ENCODE peak calls at places on chromosome 18, in four cellular contexts. J is HepG2, V is K562, Q is GM12878. E is an unnamed sample.

GRCh38 chr18:33440384-33441043 is at the start of gene CCDC178:
- DNase-seq in Q (no peak), V (peak; percentile 13), J (no peak), E (peak; percentile 84)

GRCh38 chr18:2905802-2906521 is 59.2 kb downstream of the EMILIN2 start:
- DNase-seq in V (no peak), Q (no peak), J (peak; percentile 44), E (peak; percentile 65)

GRCh38 chr18:21600526-21601410 is at the start of gene ESCO1:
- DNase-seq in V (peak; percentile 89), J (peak; percentile 96), Q (peak; percentile 95), E (peak; percentile 95)

GRCh38 chr18:62109676-62110075 is 77.2 kb downstream of the PIGN start:
- DNase-seq in J (no peak), V (no peak), Q (no peak), E (no peak)

GRCh38 chr18:55779711-55780590 is 192.0 kb upstream of the TCF4 start:
- DNase-seq in J (no peak), V (no peak), Q (no peak), E (peak; percentile 63)

GRCh38 chr18:56305583-56305982 is 332.8 kb downstream of the TXNL1 start:
- DNase-seq in V (no peak), Q (no peak), J (no peak), E (no peak)

GRCh38 chr18:9325716-9326115 is 8.9 kb upstream of the TWSG1 start:
- DNase-seq in J (no peak), Q (no peak), V (no peak), E (no peak)

GRCh38 chr18:55243255-55243654 is 284.0 kb upstream of the CCDC68 start:
- DNase-seq in Q (no peak), J (no peak), V (no peak), E (no peak)

GRCh38 chr18:30828700-30829099 is 213.8 kb downstream of the DSC3 start:
- DNase-seq in V (no peak), Q (no peak), J (no peak), E (no peak)

GRCh38 chr18:79476918-79477685 is 81.4 kb downstream of the NFATC1 start:
- DNase-seq in J (peak; percentile 40), Q (no peak), V (no peak), E (no peak)

GRCh38 chr18:79479114-79479760 is 83.5 kb downstream of the NFATC1 start:
- DNase-seq in J (no peak), V (no peak), Q (no peak), E (no peak)

GRCh38 chr18:79478484-79479113 is 82.9 kb downstream of the NFATC1 start:
- DNase-seq in J (no peak), V (no peak), Q (no peak), E (no peak)

GRCh38 chr18:79477711-79478483 is 82.2 kb downstream of the NFATC1 start:
- DNase-seq in Q (no peak), J (no peak), V (no peak), E (no peak)

GRCh38 chr18:79476031-79476917 is 80.5 kb downstream of the NFATC1 start:
- DNase-seq in J (no peak), Q (no peak), V (no peak), E (no peak)
- TF ChIP-seq USF2 in J (no peak), Q (no peak), V (no peak), E (no peak)

GRCh38 chr18:42137671-42138375 is 182.8 kb downstream of the PIK3C3 start:
- DNase-seq in V (no peak), Q (no peak), J (no peak), E (no peak)

DNA sequence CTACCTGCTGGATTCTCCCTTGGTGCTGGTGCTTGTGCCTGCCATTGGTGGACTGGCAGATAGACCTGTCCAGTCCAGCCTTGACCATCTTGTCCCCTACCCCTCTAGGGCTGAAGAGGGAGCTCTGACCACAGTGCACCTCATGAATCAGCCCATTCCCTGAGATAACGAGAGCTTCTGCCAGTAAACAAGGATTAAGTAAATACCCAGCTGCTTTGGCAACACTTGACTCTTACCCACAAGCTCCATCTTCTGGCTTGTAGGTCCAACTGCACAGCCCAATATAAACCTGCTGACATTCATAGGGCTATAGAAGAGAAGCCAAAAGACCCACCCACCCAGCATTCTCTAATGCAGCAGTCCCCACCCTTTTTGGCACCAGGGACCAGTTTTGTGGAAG is 186.4 kb downstream of the PIK3C3 start:
- DNase-seq in V (no peak), Q (no peak), J (peak; percentile 53), E (no peak)
- TF ChIP-seq BRCA1 in V (no peak), Q (no peak), J (no peak), E (no peak)

GRCh38 chr18:63273170-63273925 is 46.2 kb downstream of the BCL2 start:
- DNase-seq in J (no peak), V (no peak), Q (no peak), E (no peak)
- TF ChIP-seq ATF3 in J (no peak), V (no peak), Q (no peak), E (no peak)

GRCh38 chr18:48997985-48998831 is 47.4 kb upstream of the SMAD7 start:
- DNase-seq in J (peak; percentile 45), Q (no peak), V (peak; percentile 38), E (peak; percentile 70)

GRCh38 chr18:48996041-48996440 is 45.3 kb upstream of the SMAD7 start:
- DNase-seq in Q (no peak), V (no peak), J (no peak), E (no peak)

GRCh38 chr18:48997681-48997984 is 46.9 kb upstream of the SMAD7 start:
- DNase-seq in J (no peak), Q (no peak), V (no peak), E (no peak)

GRCh38 chr18:48994926-48995835 is 44.4 kb upstream of the SMAD7 start:
- DNase-seq in Q (no peak), V (no peak), J (no peak), E (no peak)

DNA sequence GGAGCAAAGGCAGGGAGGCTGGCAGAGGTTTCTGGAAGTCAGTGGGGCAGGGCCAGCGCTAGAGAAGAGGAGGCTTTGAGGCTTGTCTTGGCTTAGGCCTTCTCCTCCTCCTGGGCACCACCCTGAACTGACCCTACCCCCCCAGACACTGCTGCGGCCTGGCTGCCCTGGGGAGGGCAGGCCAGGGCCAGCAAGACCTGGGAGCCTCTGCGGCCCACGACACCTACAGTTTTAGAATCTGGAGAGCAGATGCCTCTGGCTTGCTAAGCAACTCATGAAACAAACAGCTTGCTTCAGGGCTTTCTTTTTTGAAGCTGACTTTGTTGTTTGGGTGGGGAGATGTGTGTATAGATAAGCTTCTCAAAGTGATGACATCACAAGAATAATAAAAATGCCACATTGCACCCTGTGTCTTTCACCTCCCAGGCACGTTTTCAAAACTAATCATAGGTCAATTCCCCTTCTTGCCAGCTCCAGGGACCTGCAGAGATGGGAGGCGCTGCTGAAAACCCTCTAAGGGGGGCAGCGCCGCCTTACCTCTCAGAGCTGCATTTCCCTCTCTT is 46.2 kb upstream of the SMAD7 start:
- DNase-seq in V (no peak), Q (no peak), J (peak; percentile 47), E (no peak)
- TF ChIP-seq USF2 in V (no peak), Q (no peak), J (no peak), E (no peak)

GRCh38 chr18:46324556-46324955 is 220.4 kb downstream of the HAUS1 start:
- DNase-seq in J (no peak), V (peak; percentile 25), Q (no peak), E (no peak)
- TF ChIP-seq BRCA1 in J (no peak), V (no peak), Q (no peak), E (no peak)

DNA sequence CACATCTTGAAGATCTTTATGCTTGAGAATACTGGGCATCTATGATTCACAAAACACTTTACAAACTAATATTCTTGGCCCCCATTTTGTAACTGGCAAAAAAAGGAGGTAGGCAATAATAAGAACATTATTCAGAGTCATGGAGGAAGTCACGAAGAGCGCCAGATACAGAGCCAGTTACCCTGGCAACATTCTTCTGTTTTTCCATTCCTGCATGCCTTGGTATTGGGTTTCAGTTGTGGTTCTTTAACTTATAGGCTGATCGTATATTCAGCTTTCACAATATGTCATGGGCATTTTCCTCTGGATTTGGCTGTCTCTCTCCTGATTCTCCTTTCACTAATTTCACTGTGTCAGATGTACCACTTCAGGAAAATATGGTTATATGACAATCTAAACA is 234.7 kb downstream of the HRH4 start:
- DNase-seq in J (no peak), Q (no peak), V (no peak), E (no peak)
- TF ChIP-seq ATF3 in J (no peak), Q (no peak), V (no peak), E (no peak)

GRCh38 chr18:659597-659996 is 2.1 kb downstream of the TYMS start:
- DNase-seq in Q (no peak), V (no peak), J (no peak), E (no peak)

GRCh38 chr18:658947-659533 is 1.6 kb downstream of the TYMS start:
- DNase-seq in Q (no peak), J (no peak), V (peak; percentile 11), E (no peak)

GRCh38 chr18:655445-655844 is 2.0 kb upstream of the TYMS start:
- DNase-seq in J (no peak), V (peak; percentile 6), Q (no peak), E (no peak)

GRCh38 chr18:657998-658946 is 819 bp downstream of the TYMS start:
- DNase-seq in Q (peak; percentile 57), J (peak; percentile 92), V (peak; percentile 83), E (peak; percentile 85)

DNA sequence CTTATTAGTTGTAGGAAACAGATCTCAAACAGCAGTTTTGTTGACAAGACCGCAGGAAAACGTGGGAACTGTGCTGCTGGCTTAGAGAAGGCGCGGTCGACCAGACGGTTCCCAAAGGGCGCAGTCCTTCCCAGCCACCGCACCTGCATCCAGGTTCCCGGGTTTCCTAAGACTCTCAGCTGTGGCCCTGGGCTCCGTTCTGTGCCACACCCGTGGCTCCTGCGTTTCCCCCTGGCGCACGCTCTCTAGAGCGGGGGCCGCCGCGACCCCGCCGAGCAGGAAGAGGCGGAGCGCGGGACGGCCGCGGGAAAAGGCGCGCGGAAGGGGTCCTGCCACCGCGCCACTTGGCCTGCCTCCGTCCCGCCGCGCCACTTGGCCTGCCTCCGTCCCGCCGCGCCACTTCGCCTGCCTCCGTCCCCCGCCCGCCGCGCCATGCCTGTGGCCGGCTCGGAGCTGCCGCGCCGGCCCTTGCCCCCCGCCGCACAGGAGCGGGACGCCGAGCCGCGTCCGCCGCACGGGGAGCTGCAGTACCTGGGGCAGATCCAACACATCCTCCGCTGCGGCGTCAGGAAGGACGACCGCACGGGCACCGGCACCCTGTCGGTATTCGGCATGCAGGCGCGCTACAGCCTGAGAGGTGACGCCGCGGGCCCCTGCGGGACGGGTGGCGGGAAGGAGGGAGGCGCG is at the start of gene TYMS:
- DNase-seq in J (peak; percentile 55), V (peak; percentile 84), Q (no peak), E (no peak)
- TF ChIP-seq USF2 in J (no peak), V (no peak), Q (no peak), E (no peak)

E was measured in H1.